ENCODE peak calls at places on chromosome 15, in five cellular contexts. One of them, this sample, is unnamed.

GRCh38 chr15:85583404-85584390 is 203.3 kb downstream of the AKAP13 start:
- DNase-seq in mammary epithelial cell: peak; percentile 50
- DNase-seq in ovary: peak; percentile 25
- DNase-seq in colonic mucosa: peak; percentile 56
- DNase-seq in esophagus muscularis mucosa: no peak
- DNase-seq in this sample: no peak

GRCh38 chr15:78110916-78111475 is 18.6 kb downstream of the SH2D7 start:
- DNase-seq in mammary epithelial cell: no peak
- DNase-seq in ovary: no peak
- DNase-seq in colonic mucosa: no peak
- DNase-seq in esophagus muscularis mucosa: no peak
- DNase-seq in this sample: no peak

GRCh38 chr15:89681146-89681545 is 2.0 kb upstream of the PLIN1 start:
- DNase-seq in mammary epithelial cell: no peak
- DNase-seq in ovary: no peak
- DNase-seq in colonic mucosa: peak; percentile 17
- DNase-seq in esophagus muscularis mucosa: no peak
- DNase-seq in this sample: no peak

GRCh38 chr15:98866503-98866902 is 141.1 kb downstream of the PGPEP1L start:
- DNase-seq in mammary epithelial cell: no peak
- DNase-seq in ovary: no peak
- DNase-seq in colonic mucosa: no peak
- DNase-seq in esophagus muscularis mucosa: no peak
- DNase-seq in this sample: peak; percentile 25

GRCh38 chr15:78565097-78565950 is at the start of gene CHRNA5:
- DNase-seq in mammary epithelial cell: peak; percentile 83
- DNase-seq in ovary: peak; percentile 59
- DNase-seq in colonic mucosa: peak; percentile 97
- DNase-seq in esophagus muscularis mucosa: peak; percentile 97
- DNase-seq in this sample: peak; percentile 92

GRCh38 chr15:83092309-83092976 is 15.0 kb upstream of the TM6SF1 start:
- DNase-seq in mammary epithelial cell: peak; percentile 27
- DNase-seq in ovary: no peak
- DNase-seq in colonic mucosa: peak; percentile 38
- DNase-seq in esophagus muscularis mucosa: no peak
- DNase-seq in this sample: no peak

GRCh38 chr15:66673410-66674322 is 28.4 kb upstream of the SMAD6 start:
- DNase-seq in mammary epithelial cell: no peak
- DNase-seq in ovary: no peak
- DNase-seq in colonic mucosa: peak; percentile 88
- DNase-seq in esophagus muscularis mucosa: no peak
- DNase-seq in this sample: peak; percentile 32

GRCh38 chr15:56772868-56773639 is 39.7 kb upstream of the ZNF280D start:
- DNase-seq in mammary epithelial cell: no peak
- DNase-seq in ovary: no peak
- DNase-seq in colonic mucosa: no peak
- DNase-seq in esophagus muscularis mucosa: no peak
- DNase-seq in this sample: peak; percentile 23

GRCh38 chr15:83955806-83956265 is 279.7 kb upstream of the GOLGA6L4 start:
- DNase-seq in mammary epithelial cell: no peak
- DNase-seq in ovary: no peak
- DNase-seq in colonic mucosa: no peak
- DNase-seq in esophagus muscularis mucosa: no peak
- DNase-seq in this sample: no peak

GRCh38 chr15:84601555-84601838 is 688 bp downstream of the ZSCAN2 start:
- DNase-seq in mammary epithelial cell: no peak
- DNase-seq in ovary: no peak
- DNase-seq in colonic mucosa: no peak
- DNase-seq in esophagus muscularis mucosa: no peak
- DNase-seq in this sample: no peak

GRCh38 chr15:25345943-25346342 is 92.9 kb downstream of the UBE3A start:
- DNase-seq in mammary epithelial cell: peak; percentile 42
- DNase-seq in ovary: no peak
- DNase-seq in colonic mucosa: no peak
- DNase-seq in esophagus muscularis mucosa: no peak
- DNase-seq in this sample: no peak

GRCh38 chr15:90101130-90101968 is 919 bp downstream of the IDH2 start:
- DNase-seq in mammary epithelial cell: no peak
- DNase-seq in ovary: peak; percentile 44
- DNase-seq in colonic mucosa: peak; percentile 58
- DNase-seq in esophagus muscularis mucosa: no peak
- DNase-seq in this sample: no peak

GRCh38 chr15:29805043-29805707 is 17.1 kb downstream of the TJP1 start:
- DNase-seq in mammary epithelial cell: peak; percentile 84
- DNase-seq in ovary: peak; percentile 49
- DNase-seq in colonic mucosa: peak; percentile 32
- DNase-seq in esophagus muscularis mucosa: no peak
- DNase-seq in this sample: no peak

GRCh38 chr15:58125333-58125732 is 12.8 kb upstream of the AQP9 start:
- DNase-seq in mammary epithelial cell: no peak
- DNase-seq in ovary: no peak
- DNase-seq in colonic mucosa: no peak
- DNase-seq in esophagus muscularis mucosa: no peak
- DNase-seq in this sample: no peak
- H3K4me3 ChIP-seq in mammary epithelial cell: no peak overlapping the region
- H3K4me3 ChIP-seq in ovary: no peak overlapping the region
- H3K4me3 ChIP-seq in colonic mucosa: no peak overlapping the region
- H3K4me3 ChIP-seq in esophagus muscularis mucosa: no peak overlapping the region
- H3K4me3 ChIP-seq in this sample: no peak overlapping the region

DNA sequence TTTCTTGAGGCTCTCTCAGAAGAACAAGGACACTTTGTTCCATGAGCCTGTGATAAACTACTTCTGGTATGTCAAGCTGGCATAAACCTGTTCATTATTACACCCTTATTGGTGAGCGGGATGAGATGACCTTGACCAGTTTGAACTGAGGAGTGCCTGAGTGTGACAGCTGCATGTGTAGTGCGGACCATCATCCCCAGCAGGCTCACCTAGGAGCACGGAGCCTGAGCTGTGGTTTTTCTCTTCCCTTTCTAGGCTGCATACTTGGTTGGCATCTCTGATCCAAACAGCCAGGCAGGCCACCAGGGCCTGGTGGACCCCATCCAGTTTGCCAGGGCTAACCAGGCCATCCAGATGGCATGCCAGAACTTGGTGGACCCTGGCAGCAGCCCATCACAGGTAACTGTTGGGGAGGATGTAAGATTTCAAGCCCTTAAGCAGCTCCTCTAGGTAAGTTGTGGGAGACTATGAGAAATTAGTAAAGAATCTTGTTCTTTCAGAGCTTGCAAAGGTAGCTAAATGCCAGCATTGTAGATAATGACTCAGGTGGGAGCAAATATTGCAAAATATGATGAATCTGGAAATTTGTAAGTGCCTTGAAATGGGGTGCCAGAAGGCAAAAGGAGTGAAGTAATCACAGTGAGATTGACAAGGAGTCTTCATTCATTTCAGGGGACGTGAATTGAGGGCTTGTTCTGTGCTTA is 288.9 kb upstream of the TPM1 start:
- DNase-seq in mammary epithelial cell: peak; percentile 88
- DNase-seq in ovary: no peak
- DNase-seq in colonic mucosa: no peak
- DNase-seq in esophagus muscularis mucosa: no peak
- DNase-seq in this sample: no peak
- H3K36me3 ChIP-seq in mammary epithelial cell: no peaks in the 10 kb centered on the region
- H3K36me3 ChIP-seq in ovary: no peaks in the 10 kb centered on the region
- H3K36me3 ChIP-seq in colonic mucosa: no peaks in the 10 kb centered on the region
- H3K36me3 ChIP-seq in esophagus muscularis mucosa: no peaks in the 10 kb centered on the region
- H3K36me3 ChIP-seq in this sample: peaks cover 1% of the 10 kb centered on the region

DNA sequence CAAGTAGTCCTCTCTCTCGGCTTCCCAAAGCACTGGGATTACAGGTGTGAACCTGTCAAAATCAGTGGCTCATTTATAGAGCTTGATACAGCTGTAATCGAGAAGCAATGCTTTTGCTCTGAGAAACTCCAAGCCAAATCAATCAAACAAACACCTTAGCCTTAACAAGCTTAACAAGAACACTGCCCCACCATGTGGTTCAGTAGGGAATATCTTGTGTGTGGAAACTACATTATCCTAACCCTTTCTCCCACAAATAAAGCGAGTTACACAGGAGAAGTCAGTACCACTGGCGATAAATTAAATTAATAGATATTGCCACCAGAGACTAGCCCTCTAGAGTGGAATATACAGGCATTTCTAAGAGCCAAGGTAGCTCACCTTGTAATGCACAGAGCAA is 13.9 kb downstream of the CDAN1 start:
- DNase-seq in mammary epithelial cell: no peak
- DNase-seq in ovary: no peak
- DNase-seq in colonic mucosa: no peak
- DNase-seq in esophagus muscularis mucosa: no peak
- DNase-seq in this sample: no peak
- TF ChIP-seq CTCF in mammary epithelial cell: peak; percentile 15
- TF ChIP-seq CTCF in ovary: no peak
- TF ChIP-seq CTCF in colonic mucosa: no peak
- TF ChIP-seq CTCF in esophagus muscularis mucosa: no peak
- TF ChIP-seq CTCF in this sample: peak; percentile 31

GRCh38 chr15:34808016-34808415 is 12.7 kb upstream of the ACTC1 start:
- DNase-seq in mammary epithelial cell: peak; percentile 45
- DNase-seq in ovary: no peak
- DNase-seq in colonic mucosa: no peak
- DNase-seq in esophagus muscularis mucosa: no peak
- DNase-seq in this sample: no peak

GRCh38 chr15:34809186-34809585 is 13.8 kb upstream of the ACTC1 start:
- DNase-seq in mammary epithelial cell: no peak
- DNase-seq in ovary: no peak
- DNase-seq in colonic mucosa: no peak
- DNase-seq in esophagus muscularis mucosa: no peak
- DNase-seq in this sample: no peak

GRCh38 chr15:34812369-34812768 is 17.0 kb upstream of the ACTC1 start:
- DNase-seq in mammary epithelial cell: peak; percentile 44
- DNase-seq in ovary: no peak
- DNase-seq in colonic mucosa: no peak
- DNase-seq in esophagus muscularis mucosa: no peak
- DNase-seq in this sample: no peak

GRCh38 chr15:34813446-34814190 is 18.3 kb upstream of the ACTC1 start:
- DNase-seq in mammary epithelial cell: no peak
- DNase-seq in ovary: no peak
- DNase-seq in colonic mucosa: no peak
- DNase-seq in esophagus muscularis mucosa: no peak
- DNase-seq in this sample: no peak

DNA sequence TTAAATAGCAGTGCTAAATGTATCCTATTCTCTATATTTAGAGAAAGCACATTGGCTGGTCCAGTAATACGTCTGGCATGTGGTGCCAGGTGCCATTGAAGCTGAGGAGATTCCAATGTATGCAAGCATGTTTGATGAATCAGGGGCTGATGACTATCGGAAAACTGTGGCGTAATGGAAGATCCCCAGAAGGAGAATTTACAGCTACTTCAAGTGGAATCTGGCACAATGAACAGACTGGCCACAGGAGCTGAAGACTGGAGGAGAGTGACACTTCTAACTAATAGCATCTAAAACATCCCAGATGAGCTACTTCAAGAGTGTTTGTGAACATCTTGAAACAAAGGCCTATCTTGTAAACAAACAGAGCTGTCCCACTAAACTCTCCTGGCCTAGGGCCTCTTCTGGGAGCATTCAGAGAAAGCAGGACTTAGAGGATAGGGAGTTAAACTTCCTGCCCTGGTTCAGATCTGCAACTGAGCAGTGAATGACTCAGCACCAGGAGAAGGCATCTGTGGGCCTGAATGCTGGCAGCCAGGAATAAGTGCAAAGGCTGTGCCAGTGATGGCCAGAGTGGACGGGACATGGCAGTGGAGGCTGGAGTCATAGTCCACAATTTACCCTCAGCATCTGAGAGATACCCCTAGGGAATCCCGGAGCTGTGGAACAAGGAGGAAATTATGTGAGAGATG is 15.3 kb upstream of the ACTC1 start:
- DNase-seq in mammary epithelial cell: peak; percentile 92
- DNase-seq in ovary: no peak
- DNase-seq in colonic mucosa: no peak
- DNase-seq in esophagus muscularis mucosa: no peak
- DNase-seq in this sample: no peak
- H3K4me3 ChIP-seq in mammary epithelial cell: no peak overlapping the region
- H3K4me3 ChIP-seq in ovary: no peak overlapping the region
- H3K4me3 ChIP-seq in colonic mucosa: no peak overlapping the region
- H3K4me3 ChIP-seq in esophagus muscularis mucosa: no peak overlapping the region
- H3K4me3 ChIP-seq in this sample: no peak overlapping the region

GRCh38 chr15:30941520-30941919 is 37.8 kb downstream of the FAN1 start:
- DNase-seq in mammary epithelial cell: no peak
- DNase-seq in ovary: no peak
- DNase-seq in colonic mucosa: no peak
- DNase-seq in esophagus muscularis mucosa: no peak
- DNase-seq in this sample: no peak

GRCh38 chr15:30939161-30939560 is 35.4 kb downstream of the FAN1 start:
- DNase-seq in mammary epithelial cell: no peak
- DNase-seq in ovary: no peak
- DNase-seq in colonic mucosa: no peak
- DNase-seq in esophagus muscularis mucosa: peak; percentile 70
- DNase-seq in this sample: no peak

GRCh38 chr15:30943654-30944335 is 40.1 kb downstream of the FAN1 start:
- DNase-seq in mammary epithelial cell: no peak
- DNase-seq in ovary: no peak
- DNase-seq in colonic mucosa: no peak
- DNase-seq in esophagus muscularis mucosa: no peak
- DNase-seq in this sample: no peak

DNA sequence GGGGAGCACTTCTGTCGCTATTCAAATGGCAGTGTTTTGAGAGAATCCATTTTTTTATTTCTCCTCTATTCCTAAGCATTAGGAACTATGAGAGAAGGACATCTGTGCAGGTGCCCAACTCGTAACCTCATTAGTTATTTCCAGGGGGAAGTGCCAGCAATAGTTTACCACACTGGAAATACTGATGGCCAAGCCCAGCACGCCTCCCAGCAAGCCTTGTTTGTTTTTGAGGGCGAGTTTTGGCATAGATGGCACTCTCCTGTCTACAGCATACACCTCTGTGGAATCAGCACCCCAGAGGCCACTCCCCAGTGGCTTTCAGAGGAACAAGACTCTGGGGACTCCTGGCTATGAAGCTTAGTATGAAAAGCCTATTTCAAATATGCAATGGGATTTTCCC is 36.6 kb downstream of the FAN1 start:
- DNase-seq in mammary epithelial cell: no peak
- DNase-seq in ovary: no peak
- DNase-seq in colonic mucosa: no peak
- DNase-seq in esophagus muscularis mucosa: no peak
- DNase-seq in this sample: no peak
- H3K36me3 ChIP-seq in mammary epithelial cell: peaks cover 35% of the 10 kb centered on the region
- H3K36me3 ChIP-seq in ovary: no peaks in the 10 kb centered on the region
- H3K36me3 ChIP-seq in colonic mucosa: peaks cover 7% of the 10 kb centered on the region
- H3K36me3 ChIP-seq in esophagus muscularis mucosa: peaks cover 79% of the 10 kb centered on the region
- H3K36me3 ChIP-seq in this sample: peaks cover 2% of the 10 kb centered on the region

DNA sequence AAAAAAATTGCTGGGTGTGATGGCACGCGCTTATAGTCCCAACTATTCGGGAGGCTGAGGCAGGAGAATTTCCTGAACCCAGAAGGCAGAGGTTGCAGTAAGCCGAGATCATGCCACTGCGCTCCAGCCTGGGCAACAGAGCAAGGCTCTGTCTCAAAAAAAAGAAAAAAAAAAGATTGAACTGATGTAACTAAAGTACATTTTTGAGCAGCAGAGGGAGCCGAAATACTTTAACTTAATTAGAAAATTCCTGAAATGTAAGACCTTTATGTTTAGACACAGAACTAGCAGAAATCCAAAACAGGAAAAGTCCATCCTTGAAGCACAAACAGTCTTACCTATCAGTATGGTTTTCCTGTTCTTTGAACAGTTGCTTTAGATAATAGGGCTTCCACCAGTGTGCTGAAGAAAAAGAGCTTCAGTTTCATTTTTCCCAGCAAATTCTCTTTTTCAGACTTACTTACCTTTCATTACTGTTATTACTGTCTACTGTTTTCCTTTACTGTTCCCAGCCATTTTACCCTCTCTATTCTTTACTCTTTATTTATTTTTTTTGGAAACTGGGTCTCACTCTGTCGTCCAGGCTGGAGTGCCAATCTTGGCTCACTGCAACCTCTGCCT is 33.4 kb upstream of the ZNF609 start:
- DNase-seq in mammary epithelial cell: no peak
- DNase-seq in ovary: no peak
- DNase-seq in colonic mucosa: no peak
- DNase-seq in esophagus muscularis mucosa: no peak
- DNase-seq in this sample: peak; percentile 18
- TF ChIP-seq CTCF in mammary epithelial cell: peak; percentile 6
- TF ChIP-seq CTCF in ovary: peak; percentile 44
- TF ChIP-seq CTCF in colonic mucosa: no peak
- TF ChIP-seq CTCF in esophagus muscularis mucosa: peak; percentile 53
- TF ChIP-seq CTCF in this sample: peak; percentile 24

This sample was measured in Caco-2.